ENCODE peak calls at places on chromosomes 5 and 9, in six cellular contexts. H is DND-41; Q is A549; S is vagina; G is OCI-LY7; O is CD8-positive, alpha-beta T cell. V is an unnamed sample. For H3K9me3, the result is how much of the 10 kb centered on the place peaks cover.

GRCh38 chr9:27528886-27529315 is 713 bp downstream of the MOB3B start:
- DNase-seq in Q (peak), G (peak), O (peak), H (no peak), S (no peak), V (peak)

GRCh38 chr5:2832394-2832793 is 80.9 kb upstream of the IRX2 start:
- DNase-seq in O (no peak), H (no peak), G (no peak), Q (no peak), S (no peak), V (no peak)

GRCh38 chr9:137198051-137198747 is 2.3 kb downstream of the TPRN start:
- DNase-seq in G (no peak), S (no peak), Q (no peak), O (no peak), H (no peak), V (peak)

GRCh38 chr9:124377551-124377950 is 37.7 kb downstream of the PSMB7 start:
- DNase-seq in O (no peak), Q (no peak), S (no peak), H (no peak), G (no peak), V (no peak)

GRCh38 chr5:61306531-61307195 is 25.4 kb upstream of the ZSWIM6 start:
- DNase-seq in O (no peak), G (no peak), Q (no peak), H (no peak), S (no peak), V (peak)

GRCh38 chr9:134198771-134199170 is 34.4 kb upstream of the RNU6ATAC start:
- DNase-seq in H (no peak), O (no peak), S (no peak), Q (no peak), G (no peak), V (no peak)

GRCh38 chr5:122756263-122756911 is 18.5 kb upstream of the SNX2 start:
- DNase-seq in S (no peak), O (no peak), Q (no peak), H (no peak), G (peak), V (no peak)

GRCh38 chr9:134691695-134692572 is 50.3 kb downstream of the COL5A1 start:
- DNase-seq in O (no peak), H (no peak), Q (no peak), S (no peak), G (no peak), V (no peak)

GRCh38 chr9:70924905-70925547 is 196.4 kb downstream of the TRPM3 start:
- DNase-seq in Q (peak), H (peak), G (peak), O (no peak), S (no peak), V (peak)

GRCh38 chr5:170826117-170826516 is 35.7 kb upstream of the RANBP17 start:
- DNase-seq in Q (no peak), S (no peak), O (no peak), H (no peak), G (no peak), V (no peak)

GRCh38 chr9:108275906-108276305 is 579.9 kb downstream of the ACTL7B start:
- DNase-seq in Q (no peak), H (no peak), S (no peak), O (no peak), G (no peak), V (no peak)
- H3K4me3 ChIP-seq in Q (no peak), H (no peak), S (no peak), O (no peak), G (no peak), V (no peak)

GRCh38 chr5:151123897-151124751 is 33.5 kb downstream of the ANXA6 start:
- DNase-seq in O (no peak), S (no peak), H (peak), G (peak), Q (peak), V (no peak)

GRCh38 chr5:151125421-151125820 is 32.2 kb downstream of the ANXA6 start:
- DNase-seq in G (peak), S (no peak), Q (no peak), O (no peak), H (no peak), V (no peak)

GRCh38 chr5:151128817-151129216 is 28.8 kb downstream of the ANXA6 start:
- DNase-seq in G (no peak), Q (no peak), H (no peak), S (no peak), O (no peak), V (no peak)

GRCh38 chr5:151127926-151128325 is 29.7 kb downstream of the ANXA6 start:
- DNase-seq in H (no peak), O (no peak), Q (no peak), S (no peak), G (no peak), V (no peak)

GRCh38 chr5:151126199-151126645 is 31.4 kb downstream of the ANXA6 start:
- DNase-seq in G (peak), Q (peak), O (peak), S (no peak), H (peak), V (peak)
- TF ChIP-seq CTCF in G (peak), Q (peak), O (peak), S (peak), H (peak), V (peak)

GRCh38 chr5:36870399-36871040 is 6.0 kb upstream of the NIPBL start:
- DNase-seq in O (no peak), Q (peak), H (no peak), S (no peak), G (peak), V (no peak)
- H3K9me3 ChIP-seq in O (under half), Q (under half), H (under half), S (under half), G (under half), V (under half)

GRCh38 chr9:89808801-89809200 is 204.0 kb downstream of the GADD45G start:
- DNase-seq in H (no peak), O (no peak), G (no peak), S (no peak), Q (no peak), V (no peak)
- H3K4me3 ChIP-seq in H (no peak), O (no peak), G (no peak), S (no peak), Q (no peak), V (no peak)

DNA sequence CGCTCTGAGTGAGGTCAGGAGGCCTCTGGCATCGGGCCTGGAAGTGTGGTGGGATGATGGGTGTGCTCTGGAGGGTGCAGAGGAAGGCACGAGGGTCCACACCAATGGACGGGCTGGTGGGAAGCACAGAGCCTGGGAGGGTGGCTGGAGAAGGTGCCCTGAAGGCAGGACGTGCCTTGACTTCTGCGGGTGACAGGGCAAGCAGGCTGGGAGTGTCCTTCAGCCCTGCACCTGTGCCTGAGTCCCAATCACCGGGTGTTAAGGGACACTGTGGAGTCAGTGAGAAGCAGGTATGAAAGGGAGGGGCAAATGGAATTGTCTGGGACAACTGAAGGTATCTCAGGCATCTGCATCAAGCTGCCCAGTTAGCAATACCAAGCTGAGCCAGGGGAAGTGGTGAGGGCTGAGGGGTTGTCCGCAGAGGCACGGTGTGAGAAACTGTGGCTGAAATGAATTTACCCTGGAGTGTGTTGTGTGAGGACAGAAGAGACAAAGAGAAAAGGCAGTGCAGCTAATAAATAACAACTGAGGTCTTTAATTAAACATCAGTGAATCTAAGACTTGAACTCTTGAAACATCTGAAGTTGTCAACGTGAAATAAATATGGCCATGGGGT is 50.4 kb downstream of the DAP start:
- DNase-seq in Q (no peak), G (no peak), S (no peak), H (no peak), O (no peak), V (no peak)
- TF ChIP-seq CTCF in Q (no peak), G (no peak), S (no peak), H (no peak), O (no peak), V (no peak)

GRCh38 chr5:97171703-97172102 is 11.3 kb downstream of the RIOK2 start:
- DNase-seq in G (no peak), Q (no peak), H (no peak), S (no peak), O (no peak), V (no peak)

GRCh38 chr5:97167435-97167834 is 15.6 kb downstream of the RIOK2 start:
- DNase-seq in S (no peak), H (no peak), Q (no peak), G (peak), O (no peak), V (no peak)

DNA sequence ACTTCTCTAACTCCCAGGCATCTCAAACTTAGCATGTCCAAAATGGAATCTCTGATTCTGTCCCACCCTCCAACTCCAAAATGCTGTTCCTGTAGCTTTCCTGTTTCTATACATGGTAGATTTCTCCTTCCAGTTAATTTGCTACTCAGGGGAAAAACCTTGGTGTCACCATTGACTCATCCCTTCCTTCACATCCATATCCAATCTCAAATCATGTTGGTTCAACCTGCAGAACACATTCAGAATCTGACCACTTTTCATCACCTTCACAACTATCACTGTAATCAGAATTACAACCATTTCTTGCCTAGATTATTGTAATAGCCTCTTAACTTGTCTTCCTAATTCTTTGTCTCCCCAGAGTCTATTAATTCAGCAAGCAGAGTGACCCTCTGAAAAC is 10.8 kb downstream of the RIOK2 start:
- DNase-seq in O (no peak), S (no peak), G (no peak), Q (no peak), H (no peak), V (no peak)
- H3K9me3 ChIP-seq in O (under half), S (under half), G (under half), Q (under half), H (under half), V (under half)

GRCh38 chr9:130433168-130433946 is 11.4 kb upstream of the ASS1 start:
- DNase-seq in H (no peak), G (no peak), S (no peak), O (peak), Q (peak), V (peak)
- H3K4me3 ChIP-seq in H (no peak), G (no peak), S (peak), O (peak), Q (peak), V (peak)

V was measured in Caco-2.